ENCODE peak calls at places on chromosome 18, in ten cellular contexts. H, V, Z, G, J, N, E, C, P and R are unnamed samples.

GRCh38 chr18:4319738-4320677 is 135.1 kb downstream of the DLGAP1 start:
- DNase-seq in H (no peak), V (no peak), Z (no peak), G (peak), J (no peak), N (no peak), E (no peak), C (no peak), P (no peak), R (no peak)

GRCh38 chr18:48989304-48990284 is 38.8 kb upstream of the SMAD7 start:
- DNase-seq in H (no peak), V (no peak), Z (no peak), G (no peak), J (no peak), N (no peak), E (no peak), C (no peak), P (peak), R (no peak)

GRCh38 chr18:5964596-5964995 is 69.3 kb upstream of the TMEM200C start:
- DNase-seq in H (no peak), V (no peak), Z (no peak), G (no peak), J (no peak), N (no peak), E (no peak), C (no peak), P (no peak), R (no peak)

GRCh38 chr18:55321268-55322175 is 266.5 kb downstream of the TCF4 start:
- DNase-seq in H (peak), V (peak), Z (no peak), G (peak), J (peak), N (no peak), E (peak), C (no peak), P (peak), R (peak)

GRCh38 chr18:13614318-13614643 is 112.1 kb downstream of the FAM210A start:
- DNase-seq in H (no peak), V (no peak), Z (no peak), G (no peak), J (no peak), N (no peak), E (no peak), C (no peak), P (no peak), R (no peak)

GRCh38 chr18:44839239-44839666 is 158.6 kb downstream of the SETBP1 start:
- DNase-seq in H (peak), V (peak), Z (no peak), G (peak), J (peak), N (peak), E (no peak), C (no peak), P (peak), R (peak)

GRCh38 chr18:35062408-35062807 is 21.2 kb downstream of the MAPRE2 start:
- DNase-seq in H (no peak), V (no peak), Z (no peak), G (no peak), J (no peak), N (no peak), E (no peak), C (no peak), P (no peak), R (no peak)

GRCh38 chr18:37006742-37007141 is 177.8 kb downstream of the KIAA1328 start:
- DNase-seq in H (no peak), V (no peak), Z (no peak), G (peak), J (no peak), N (no peak), E (no peak), C (no peak), P (no peak), R (no peak)

GRCh38 chr18:30387401-30387800 is 655.1 kb downstream of the DSC3 start:
- DNase-seq in H (no peak), V (no peak), Z (no peak), G (no peak), J (no peak), N (no peak), E (no peak), C (no peak), P (no peak), R (no peak)

GRCh38 chr18:69757733-69758132 is 189.9 kb downstream of the CD226 start:
- DNase-seq in H (no peak), V (no peak), Z (no peak), G (no peak), J (peak), N (no peak), E (no peak), C (no peak), P (no peak), R (no peak)

GRCh38 chr18:63379639-63379962 is 12.6 kb upstream of the KDSR start:
- DNase-seq in H (no peak), V (no peak), Z (no peak), G (no peak), J (no peak), N (no peak), E (no peak), C (no peak), P (no peak), R (no peak)